ENCODE peak calls at places on chromosomes 2 and 18, in four cellular contexts. V is A549, X is IMR-90, L is tibial artery. W is an unnamed sample.

GRCh38 chr2:26907416-26907815 is 59.5 kb downstream of the DPYSL5 start:
- DNase-seq in V (no peak), X (no peak), L (no peak), W (no peak)

GRCh38 chr2:24870891-24871705 is 48.9 kb downstream of the ADCY3 start:
- DNase-seq in X (no peak), L (no peak), V (no peak), W (no peak)

GRCh38 chr2:37585982-37586621 is 85.3 kb downstream of the CDC42EP3 start:
- DNase-seq in X (peak; percentile 93), L (peak; percentile 83), V (no peak), W (peak; percentile 80)

GRCh38 chr2:131835621-131836091 is 308.0 kb downstream of the CCDC74A start:
- DNase-seq in X (no peak), L (no peak), V (no peak), W (no peak)

GRCh38 chr2:150191349-150191748 is 296.1 kb downstream of the RND3 start:
- DNase-seq in L (no peak), X (peak; percentile 75), V (no peak), W (no peak)

GRCh38 chr2:140344842-140345241 is 1564.7 kb upstream of the NXPH2 start:
- DNase-seq in X (no peak), V (no peak), L (no peak), W (no peak)

GRCh38 chr2:114610677-114611076 is 168.2 kb downstream of the DPP10 start:
- DNase-seq in V (no peak), L (no peak), X (no peak), W (no peak)

GRCh38 chr2:226638576-226638975 is 161.0 kb downstream of the IRS1 start:
- DNase-seq in V (no peak), L (no peak), X (peak; percentile 77), W (no peak)

GRCh38 chr2:26735883-26736588 is 28.0 kb upstream of the SLC35F6 start:
- DNase-seq in L (no peak), V (no peak), X (no peak), W (no peak)

GRCh38 chr2:29130295-29130694 is 15.1 kb downstream of the CLIP4 start:
- DNase-seq in V (peak; percentile 41), L (no peak), X (peak; percentile 91), W (no peak)

GRCh38 chr2:160205511-160205910 is 5.4 kb upstream of the ITGB6 start:
- DNase-seq in L (peak; percentile 83), X (peak; percentile 97), V (peak; percentile 90), W (peak; percentile 71)

GRCh38 chr2:169006665-169007064 is 24.5 kb downstream of the ABCB11 start:
- DNase-seq in L (no peak), V (no peak), X (no peak), W (no peak)

GRCh38 chr2:241228860-241229516 is 40.5 kb downstream of the ANO7 start:
- DNase-seq in X (no peak), L (no peak), V (no peak), W (no peak)

GRCh38 chr2:11389551-11390528 is 45.4 kb upstream of the ROCK2 start:
- DNase-seq in L (no peak), V (peak; percentile 98), X (peak; percentile 97), W (no peak)

GRCh38 chr18:66728951-66729350 is 125.1 kb upstream of the CDH19 start:
- DNase-seq in L (no peak), X (no peak), V (no peak), W (no peak)

GRCh38 chr2:189570565-189570964 is 10.0 kb downstream of the SLC40A1 start:
- DNase-seq in V (no peak), X (peak; percentile 84), L (no peak), W (no peak)

GRCh38 chr2:228938629-228939028 is 332.5 kb downstream of the PID1 start:
- DNase-seq in X (no peak), V (no peak), L (no peak), W (no peak)

GRCh38 chr2:26612522-26613240 is 28.5 kb downstream of the CIB4 start:
- DNase-seq in L (peak; percentile 79), V (no peak), X (no peak), W (peak; percentile 78)

GRCh38 chr2:66432801-66433694 is 1.9 kb upstream of the MEIS1 start:
- DNase-seq in X (peak; percentile 98), V (peak; percentile 95), L (peak; percentile 95), W (peak; percentile 97)

GRCh38 chr18:79511671-79512301 is 116.1 kb downstream of the NFATC1 start:
- DNase-seq in L (peak; percentile 63), V (no peak), X (no peak), W (peak; percentile 58)

GRCh38 chr2:4715065-4715464 is 977.1 kb upstream of the SOX11 start:
- DNase-seq in X (no peak), V (no peak), L (no peak), W (no peak)

GRCh38 chr2:219219113-219219696 is 447 bp upstream of the ABCB6 start:
- DNase-seq in L (no peak), V (no peak), X (no peak), W (no peak)

GRCh38 chr2:219362524-219363164 is 25.1 kb downstream of the DNPEP start:
- DNase-seq in L (peak; percentile 75), X (peak; percentile 99), V (no peak), W (peak; percentile 82)

GRCh38 chr2:17752892-17753802 is 463 bp downstream of the SMC6 start:
- DNase-seq in L (peak; percentile 71), X (peak; percentile 34), V (peak; percentile 53), W (peak; percentile 66)

GRCh38 chr2:78992807-78993517 is 32.5 kb upstream of the REG3G start:
- DNase-seq in X (no peak), V (no peak), L (no peak), W (no peak)

GRCh38 chr2:68167186-68167585 is 9.5 kb downstream of the PNO1 start:
- DNase-seq in V (no peak), X (peak; percentile 50), L (no peak), W (no peak)

GRCh38 chr2:2158176-2158826 is 172.8 kb downstream of the MYT1L start:
- DNase-seq in L (no peak), V (no peak), X (no peak), W (no peak)

GRCh38 chr2:233130481-233130970 is 70.4 kb downstream of the INPP5D start:
- DNase-seq in X (no peak), V (no peak), L (no peak), W (no peak)

GRCh38 chr2:72037322-72037721 is 110.3 kb downstream of the CYP26B1 start:
- DNase-seq in X (no peak), L (no peak), V (no peak), W (no peak)

GRCh38 chr2:166924967-166925366 is 36.7 kb downstream of the XIRP2 start:
- DNase-seq in V (no peak), X (no peak), L (no peak), W (no peak)

GRCh38 chr2:64085936-64086335 is 58.3 kb downstream of the PELI1 start:
- DNase-seq in X (no peak), V (no peak), L (no peak), W (no peak)

GRCh38 chr2:64081046-64081445 is 61.8 kb upstream of the VPS54 start:
- DNase-seq in X (no peak), L (no peak), V (no peak), W (no peak)

GRCh38 chr2:64092502-64092901 is 51.7 kb downstream of the PELI1 start:
- DNase-seq in X (no peak), V (no peak), L (no peak), W (no peak)

GRCh38 chr2:64090264-64090663 is 54.0 kb downstream of the PELI1 start:
- DNase-seq in X (no peak), V (no peak), L (no peak), W (no peak)

GRCh38 chr2:64086347-64087082 is 57.7 kb downstream of the PELI1 start:
- DNase-seq in L (no peak), V (no peak), X (no peak), W (no peak)
- TF ChIP-seq CTCF in L (no peak), V (no peak), X (no peak), W (no peak)

GRCh38 chr2:16196687-16197503 is 256.5 kb downstream of the MYCN start:
- DNase-seq in X (no peak), L (no peak), V (no peak), W (no peak)

GRCh38 chr2:16199882-16200590 is 259.7 kb downstream of the MYCN start:
- DNase-seq in L (no peak), X (no peak), V (no peak), W (no peak)

GRCh38 chr2:16197504-16198147 is 257.3 kb downstream of the MYCN start:
- DNase-seq in L (no peak), V (no peak), X (no peak), W (no peak)

GRCh38 chr2:16200791-16201190 is 260.4 kb downstream of the MYCN start:
- DNase-seq in L (no peak), V (no peak), X (no peak), W (no peak)

DNA sequence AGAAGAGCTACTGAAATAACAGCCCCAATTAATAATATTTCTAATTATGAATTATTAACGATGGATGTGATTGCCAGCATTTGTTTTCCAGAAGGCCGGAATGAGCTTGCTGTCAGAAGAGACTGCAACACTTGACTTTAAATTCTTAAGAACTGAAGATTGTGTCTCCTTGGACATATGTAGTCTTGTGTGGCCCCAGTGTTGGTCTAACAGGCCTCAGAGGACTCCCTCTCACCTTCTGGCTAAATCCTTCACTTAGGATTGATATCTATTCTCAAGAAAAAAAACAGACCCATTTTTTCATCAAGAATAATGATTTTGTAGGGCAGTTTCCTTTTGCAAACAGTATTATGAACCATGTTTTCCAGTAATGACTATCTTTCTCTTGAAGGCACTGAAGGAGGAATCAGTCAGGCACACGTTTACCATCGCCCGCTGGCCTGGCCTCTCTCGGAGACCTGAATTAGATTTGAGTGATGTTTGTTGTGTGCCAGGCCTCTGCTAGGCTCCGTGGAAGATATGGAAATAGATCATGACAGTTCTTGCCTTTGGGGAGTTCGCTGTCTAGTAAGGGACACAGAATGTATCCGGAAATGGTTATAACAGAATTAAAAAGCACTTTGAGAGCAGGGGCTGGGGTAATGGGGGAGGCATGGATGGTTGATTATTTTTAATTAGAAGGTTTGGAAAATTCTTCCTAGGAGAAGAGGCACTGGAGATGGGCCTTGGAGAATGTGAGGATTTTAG is 258.0 kb downstream of the MYCN start:
- DNase-seq in X (no peak), L (no peak), V (no peak), W (no peak)
- H3K9me3 ChIP-seq in X (peaks cover 47% of the 10 kb centered on the region), L (no peaks in the 10 kb centered on the region), V (peaks cover 4% of the 10 kb centered on the region), W (no peaks in the 10 kb centered on the region)

GRCh38 chr18:34077599-34077998 is 147.1 kb downstream of the NOL4 start:
- DNase-seq in X (no peak), L (no peak), V (no peak), W (no peak)
- TF ChIP-seq CTCF in X (no peak), L (no peak), V (no peak), W (no peak)

GRCh38 chr2:239729681-239730566 is 295.2 kb downstream of the NDUFA10 start:
- DNase-seq in L (peak; percentile 59), X (no peak), V (no peak), W (peak; percentile 28)

GRCh38 chr2:239727182-239727775 is 297.9 kb downstream of the NDUFA10 start:
- DNase-seq in L (peak; percentile 32), X (no peak), V (no peak), W (peak; percentile 50)

GRCh38 chr2:239727776-239728600 is 297.2 kb downstream of the NDUFA10 start:
- DNase-seq in X (no peak), V (no peak), L (peak; percentile 73), W (peak; percentile 46)

GRCh38 chr2:239729151-239729550 is 296.0 kb downstream of the NDUFA10 start:
- DNase-seq in L (no peak), X (no peak), V (no peak), W (peak; percentile 57)

GRCh38 chr2:239728751-239729150 is 296.4 kb downstream of the NDUFA10 start:
- DNase-seq in L (no peak), X (no peak), V (no peak), W (peak; percentile 42)
- H3K9me3 ChIP-seq in L (no peaks in the 10 kb centered on the region), X (peaks cover 44% of the 10 kb centered on the region), V (no peaks in the 10 kb centered on the region), W (no peaks in the 10 kb centered on the region)

GRCh38 chr18:55934801-55935200 is 346.8 kb upstream of the TCF4 start:
- DNase-seq in L (no peak), X (no peak), V (no peak), W (no peak)
- TF ChIP-seq CTCF in L (no peak), X (no peak), V (no peak), W (no peak)